ENCODE peak calls at places on chromosomes 6 and 20, in seven cellular contexts. G, S, T, Q, F, Y and Z are unnamed samples.

GRCh38 chr6:23106951-23107350 is 537.6 kb downstream of the HDGFL1 start:
- DNase-seq in G (no peak), S (no peak), T (peak), Q (no peak), F (no peak), Y (no peak), Z (peak)

GRCh38 chr6:117907600-117908245 is 659 bp downstream of the SLC35F1 start:
- DNase-seq in G (no peak), S (no peak), T (no peak), Q (no peak), F (no peak), Y (no peak), Z (no peak)

GRCh38 chr6:169780571-169781091 is 29.2 kb downstream of the ERMARD start:
- DNase-seq in G (no peak), S (no peak), T (no peak), Q (no peak), F (no peak), Y (no peak), Z (no peak)

GRCh38 chr20:60167840-60168239 is 209.6 kb downstream of the CDH26 start:
- DNase-seq in G (no peak), S (no peak), T (no peak), Q (no peak), F (no peak), Y (no peak), Z (no peak)

GRCh38 chr6:147868493-147869222 is 360.2 kb downstream of the SAMD5 start:
- DNase-seq in G (no peak), S (no peak), T (peak), Q (no peak), F (no peak), Y (no peak), Z (no peak)

GRCh38 chr20:1177680-1178079 is 7.1 kb downstream of the TMEM74B start:
- DNase-seq in G (no peak), S (no peak), T (peak), Q (no peak), F (no peak), Y (no peak), Z (no peak)

GRCh38 chr20:52049001-52049731 is 142.4 kb downstream of the ZFP64 start:
- DNase-seq in G (no peak), S (no peak), T (no peak), Q (no peak), F (no peak), Y (no peak), Z (no peak)

GRCh38 chr20:33076662-33077398 is 2.6 kb upstream of the BPIFB4 start:
- DNase-seq in G (peak), S (no peak), T (peak), Q (no peak), F (no peak), Y (no peak), Z (no peak)

GRCh38 chr6:13859871-13860555 is 45.7 kb upstream of the MCUR1 start:
- DNase-seq in G (no peak), S (no peak), T (no peak), Q (no peak), F (no peak), Y (peak), Z (no peak)

GRCh38 chr6:94902974-94903628 is 674.2 kb upstream of the MANEA start:
- DNase-seq in G (no peak), S (no peak), T (peak), Q (no peak), F (no peak), Y (no peak), Z (no peak)

GRCh38 chr20:57450931-57451330 is 59.7 kb downstream of the RBM38 start:
- DNase-seq in G (no peak), S (no peak), T (no peak), Q (no peak), F (no peak), Y (no peak), Z (no peak)

GRCh38 chr20:1813101-1813529 is 82.1 kb upstream of the SIRPA start:
- DNase-seq in G (no peak), S (no peak), T (peak), Q (peak), F (no peak), Y (no peak), Z (peak)

GRCh38 chr6:140441256-140441655 is 1066.8 kb upstream of the CITED2 start:
- DNase-seq in G (no peak), S (no peak), T (peak), Q (peak), F (peak), Y (no peak), Z (peak)

GRCh38 chr20:36497856-36498255 is 43.5 kb upstream of the MYL9 start:
- DNase-seq in G (no peak), S (no peak), T (no peak), Q (no peak), F (no peak), Y (no peak), Z (no peak)

GRCh38 chr6:137155830-137156229 is 17.6 kb downstream of the IL22RA2 start:
- DNase-seq in G (peak), S (no peak), T (peak), Q (no peak), F (peak), Y (no peak), Z (peak)

GRCh38 chr6:41153451-41153850 is 696 bp downstream of the TREML1 start:
- DNase-seq in G (no peak), S (no peak), T (no peak), Q (no peak), F (no peak), Y (no peak), Z (no peak)

GRCh38 chr20:51385941-51386530 is 156.5 kb downstream of the NFATC2 start:
- DNase-seq in G (peak), S (no peak), T (peak), Q (no peak), F (peak), Y (no peak), Z (peak)